ENCODE peak calls at places on chromosomes 2 and 18, in five cellular contexts. S, Q, Y, P and J are unnamed samples.
A peak's percentile ranks its signal among the peaks of the same experiment; 100 is the strongest.

GRCh38 chr18:23718243-23718720 is 29.0 kb downstream of the LAMA3 start:
- DNase-seq in S (no peak), Q (no peak), Y (no peak), P (no peak), J (no peak)

GRCh38 chr2:45412754-45413379 is 198.2 kb downstream of the SRBD1 start:
- DNase-seq in S (no peak), Q (no peak), Y (no peak), P (no peak), J (no peak)

GRCh38 chr2:42859801-42860200 is 67.4 kb upstream of the HAAO start:
- DNase-seq in S (no peak), Q (no peak), Y (no peak), P (no peak), J (no peak)

GRCh38 chr2:27212626-27213471 is 781 bp upstream of the SLC5A6 start:
- DNase-seq in S (no peak), Q (no peak), Y (no peak), P (peak; percentile 44), J (peak; percentile 66)

GRCh38 chr2:234950730-234951385 is 959 bp upstream of the SH3BP4 start:
- DNase-seq in S (no peak), Q (peak; percentile 51), Y (no peak), P (no peak), J (no peak)

GRCh38 chr18:79911009-79911870 is 40.2 kb downstream of the SLC66A2 start:
- DNase-seq in S (no peak), Q (peak; percentile 60), Y (no peak), P (no peak), J (no peak)

GRCh38 chr2:31110998-31111397 is 27.2 kb downstream of the GALNT14 start:
- DNase-seq in S (no peak), Q (peak; percentile 55), Y (no peak), P (no peak), J (no peak)

GRCh38 chr2:223725494-223725893 is 111.9 kb downstream of the AP1S3 start:
- DNase-seq in S (peak; percentile 87), Q (peak; percentile 93), Y (no peak), P (no peak), J (no peak)

GRCh38 chr2:85994897-85995647 is 106.3 kb upstream of the ST3GAL5 start:
- DNase-seq in S (no peak), Q (peak; percentile 57), Y (no peak), P (no peak), J (no peak)

GRCh38 chr2:112181571-112182290 is 43.5 kb downstream of the FBLN7 start:
- DNase-seq in S (peak; percentile 21), Q (no peak), Y (no peak), P (peak; percentile 68), J (peak; percentile 54)

GRCh38 chr18:10304853-10305252 is 149.6 kb upstream of the APCDD1 start:
- DNase-seq in S (no peak), Q (peak; percentile 29), Y (no peak), P (no peak), J (no peak)

GRCh38 chr2:60553992-60554648 is 666 bp upstream of the BCL11A start:
- DNase-seq in S (peak; percentile 39), Q (peak; percentile 83), Y (no peak), P (peak; percentile 23), J (peak; percentile 23)

GRCh38 chr2:234763051-234763909 is 188.5 kb upstream of the SH3BP4 start:
- DNase-seq in S (no peak), Q (no peak), Y (no peak), P (no peak), J (no peak)

GRCh38 chr18:67386028-67386427 is 130.5 kb downstream of the DSEL start:
- DNase-seq in S (peak; percentile 5), Q (no peak), Y (no peak), P (no peak), J (no peak)

GRCh38 chr18:24913507-24914147 is 438.3 kb downstream of the ZNF521 start:
- DNase-seq in S (no peak), Q (no peak), Y (no peak), P (no peak), J (no peak)

GRCh38 chr2:222751821-222752719 is 80.6 kb downstream of the MOGAT1 start:
- DNase-seq in S (no peak), Q (no peak), Y (no peak), P (no peak), J (peak; percentile 50)

GRCh38 chr18:31102020-31102684 is at the start of gene DSC2:
- DNase-seq in S (peak; percentile 69), Q (peak; percentile 77), Y (no peak), P (no peak), J (no peak)

GRCh38 chr2:96273763-96274162 is 7.7 kb downstream of the CIAO1 start:
- DNase-seq in S (no peak), Q (no peak), Y (no peak), P (no peak), J (no peak)

GRCh38 chr2:14220101-14220500 is 412.4 kb upstream of the LRATD1 start:
- DNase-seq in S (no peak), Q (no peak), Y (no peak), P (no peak), J (no peak)

GRCh38 chr2:234643407-234643806 is 146.5 kb upstream of the ARL4C start:
- DNase-seq in S (no peak), Q (no peak), Y (no peak), P (no peak), J (no peak)

GRCh38 chr2:70947556-70948184 is 12.0 kb downstream of the ATP6V1B1 start:
- DNase-seq in S (no peak), Q (no peak), Y (no peak), P (no peak), J (peak; percentile 33)

GRCh38 chr18:3596324-3597158 is 146.6 kb downstream of the TGIF1 start:
- DNase-seq in S (peak; percentile 70), Q (peak; percentile 80), Y (no peak), P (peak; percentile 29), J (peak; percentile 67)